ENCODE peak calls at places on chromosomes 16 and 17, in five cellular contexts. G is uterus, D is heart right ventricle, W is adrenal gland, H is cardiac muscle cell. L is an unnamed sample.

GRCh38 chr16:19223235-19223847 is 55.3 kb downstream of the SYT17 start:
- DNase-seq in W (peak), G (no peak), H (peak), D (no peak), L (no peak)

GRCh38 chr17:44933824-44934744 is 13.5 kb downstream of the KIF18B start:
- DNase-seq in D (no peak), G (no peak), W (no peak), H (no peak), L (no peak)

GRCh38 chr17:28216032-28216431 is 103.0 kb upstream of the TMEM97 start:
- DNase-seq in D (no peak), G (no peak), H (no peak), W (peak), L (no peak)

GRCh38 chr17:47739150-47739549 is 6.1 kb downstream of the TBX21 start:
- DNase-seq in H (no peak), G (no peak), D (no peak), W (peak), L (no peak)

GRCh38 chr16:49617016-49617569 is 238.8 kb downstream of the ZNF423 start:
- DNase-seq in G (peak), W (peak), D (no peak), H (no peak), L (no peak)

GRCh38 chr16:86044881-86045600 is 146.1 kb downstream of the IRF8 start:
- DNase-seq in G (no peak), D (no peak), W (no peak), H (no peak), L (no peak)

GRCh38 chr16:85330694-85331188 is 218.5 kb upstream of the CIBAR2 start:
- DNase-seq in G (no peak), W (no peak), H (peak), D (no peak), L (no peak)

GRCh38 chr17:8384801-8385335 is 1.9 kb upstream of the RPL26 start:
- DNase-seq in G (no peak), W (no peak), D (no peak), H (peak), L (no peak)

GRCh38 chr17:36755586-36755985 is 154.2 kb downstream of the MRM1 start:
- DNase-seq in H (peak), D (no peak), G (no peak), W (peak), L (peak)

GRCh38 chr16:325375-326155 is 27.0 kb downstream of the AXIN1 start:
- DNase-seq in D (no peak), W (no peak), G (no peak), H (no peak), L (no peak)

GRCh38 chr17:43676471-43676870 is 14.7 kb upstream of the MEOX1 start:
- DNase-seq in W (no peak), D (no peak), H (no peak), G (no peak), L (no peak)

DNA sequence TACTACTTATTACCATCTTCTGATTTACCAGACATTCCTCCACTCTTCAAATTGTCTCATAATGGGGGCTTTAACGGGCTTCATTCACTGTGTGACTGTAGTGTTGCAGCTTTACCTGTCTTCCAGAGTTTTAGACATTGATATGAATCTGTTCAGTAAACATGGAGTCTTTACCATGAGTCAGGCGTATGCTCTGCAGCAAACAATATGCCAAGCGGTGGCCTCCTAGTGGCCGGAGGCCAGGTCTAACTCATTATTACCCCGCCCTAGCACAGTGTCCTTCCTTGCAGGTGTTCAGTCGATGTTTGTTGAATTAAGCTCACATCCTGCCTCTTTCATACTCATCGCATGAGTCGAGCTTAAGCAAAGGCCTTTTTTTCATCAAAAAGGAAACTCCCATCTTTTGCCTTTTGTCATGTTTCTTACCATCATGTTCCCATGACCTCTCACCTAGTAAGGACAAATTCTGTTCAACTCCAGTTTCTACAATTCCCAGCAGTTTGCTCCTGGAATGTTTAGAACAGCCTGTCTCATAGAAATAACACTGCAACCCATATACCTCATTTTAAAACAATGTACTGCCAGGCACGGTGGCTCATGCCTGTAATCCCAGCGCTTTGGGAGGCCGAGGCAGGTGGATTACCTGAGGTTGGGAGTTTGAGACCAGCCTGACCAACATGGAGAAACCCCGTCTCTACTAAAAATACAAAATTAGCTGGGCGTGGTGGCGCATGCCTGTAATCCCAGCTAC is 39.4 kb downstream of the TUBD1 start:
- DNase-seq in W (peak), D (no peak), H (no peak), G (no peak), L (peak)
- TF ChIP-seq CTCF in W (peak), D (peak), H (peak), G (no peak), L (no peak)

GRCh38 chr16:57924514-57924913 is 46.4 kb downstream of the CNGB1 start:
- DNase-seq in D (no peak), G (no peak), H (no peak), W (no peak), L (no peak)
- H3K27ac ChIP-seq in D (no peak), G (no peak), H (no peak), W (no peak), L (no peak)

GRCh38 chr17:73357981-73358380 is 46.2 kb upstream of the CDC42EP4 start:
- DNase-seq in D (no peak), H (no peak), W (no peak), G (no peak), L (no peak)

GRCh38 chr17:73359255-73359816 is 47.5 kb upstream of the CDC42EP4 start:
- DNase-seq in H (no peak), G (no peak), W (no peak), D (no peak), L (no peak)

GRCh38 chr17:73360961-73361761 is 49.4 kb upstream of the CDC42EP4 start:
- DNase-seq in G (no peak), W (peak), H (peak), D (no peak), L (no peak)

GRCh38 chr17:73358668-73359067 is 46.9 kb upstream of the CDC42EP4 start:
- DNase-seq in G (no peak), D (peak), W (no peak), H (no peak), L (no peak)

GRCh38 chr17:73359987-73360410 is 48.2 kb upstream of the CDC42EP4 start:
- DNase-seq in H (no peak), D (peak), W (peak), G (no peak), L (peak)
- TF ChIP-seq CTCF in H (no peak), D (no peak), W (no peak), G (no peak), L (no peak)

GRCh38 chr16:9072806-9073341 is 18.6 kb upstream of the HAPSTR1 start:
- DNase-seq in H (no peak), D (no peak), W (no peak), G (no peak), L (no peak)
- H3K27ac ChIP-seq in H (no peak), D (no peak), W (no peak), G (no peak), L (no peak)

DNA sequence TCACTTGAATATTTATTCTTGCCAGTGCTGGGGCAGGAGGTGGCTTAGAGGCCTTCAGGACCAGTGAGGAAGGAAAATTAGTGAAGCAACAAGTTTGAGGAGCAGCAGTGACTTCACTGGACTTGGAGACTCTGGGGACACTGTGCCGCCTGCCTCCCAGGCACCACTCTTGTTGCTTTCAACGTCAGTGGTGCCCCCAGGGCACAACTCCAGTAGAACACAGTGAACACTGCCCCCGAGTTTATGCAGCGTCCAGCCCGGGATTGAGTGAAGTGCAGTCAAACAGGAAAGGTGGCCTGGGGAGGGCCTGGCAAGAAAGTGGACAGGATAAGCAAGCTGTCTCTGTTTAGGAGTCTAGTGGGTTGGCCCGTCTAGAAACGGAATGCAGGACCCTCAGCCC is 24.4 kb upstream of the NAT9 start:
- DNase-seq in H (no peak), G (no peak), D (no peak), W (no peak), L (no peak)
- TF ChIP-seq CTCF in H (no peak), G (no peak), D (no peak), W (no peak), L (no peak)

DNA sequence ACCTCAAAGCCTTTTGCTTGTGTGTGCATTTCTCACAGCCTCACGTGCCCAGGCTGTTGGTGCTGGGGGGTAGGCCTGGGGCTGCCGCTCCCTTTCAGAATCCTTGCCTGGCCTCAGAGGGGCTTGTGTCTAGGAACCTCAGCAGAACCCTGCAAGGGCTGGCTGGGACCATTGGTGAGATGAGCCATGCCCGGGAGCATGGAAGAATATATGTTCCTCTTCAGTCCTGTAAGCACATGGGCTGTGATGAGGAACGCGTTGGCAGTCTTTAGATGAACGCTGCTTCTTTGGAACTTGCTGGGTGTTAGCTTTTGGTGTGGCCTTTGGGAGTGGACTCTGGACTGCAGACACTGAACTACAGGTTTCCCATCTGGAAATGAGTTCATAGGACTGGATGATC is 32.0 kb upstream of the SLC5A10 start:
- DNase-seq in G (no peak), H (no peak), W (no peak), D (no peak), L (no peak)
- H3K27ac ChIP-seq in G (no peak), H (peak), W (no peak), D (no peak), L (no peak)

DNA sequence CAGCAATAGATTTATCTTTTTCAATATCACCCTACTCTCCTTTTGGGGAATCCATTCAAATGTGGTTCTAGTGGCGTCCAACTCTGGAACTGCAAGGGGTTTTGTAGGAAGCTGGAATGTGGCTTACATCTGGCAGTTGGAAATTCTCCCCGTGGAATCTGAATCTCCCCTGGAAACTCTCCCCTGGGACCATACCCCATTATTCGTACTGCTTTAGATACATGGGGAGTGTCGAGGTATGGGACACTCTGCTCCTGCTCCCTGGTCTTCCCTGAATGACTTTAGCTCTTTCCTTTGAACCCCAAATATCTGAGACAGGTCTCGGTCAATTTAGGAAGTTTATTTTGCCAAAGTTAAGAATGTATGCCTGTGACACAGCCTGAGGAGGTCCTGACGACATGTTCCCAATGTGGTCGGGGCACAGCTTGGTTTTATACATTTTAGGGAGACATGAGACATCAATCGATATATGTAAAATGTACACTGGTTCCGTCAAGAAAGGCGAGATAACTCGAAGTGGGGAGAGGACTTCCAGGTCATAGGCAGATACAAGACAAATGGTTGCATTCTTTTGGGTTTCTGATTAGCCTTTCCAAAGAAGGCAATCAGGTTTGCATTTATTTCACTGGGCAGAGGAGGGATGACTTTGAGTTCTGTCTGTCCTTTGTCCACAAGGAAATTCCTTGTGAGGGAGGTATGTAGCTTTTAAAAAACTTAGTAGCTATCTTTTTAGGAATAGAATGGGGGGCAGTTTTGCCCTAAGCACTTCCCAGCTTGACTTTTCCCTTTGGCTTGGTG is 89.1 kb upstream of the CORO6 start:
- DNase-seq in G (no peak), D (no peak), H (no peak), W (no peak), L (no peak)
- TF ChIP-seq CTCF in G (no peak), D (no peak), H (no peak), W (no peak), L (no peak)